ENCODE peak calls at places on chromosomes 16 and 17, in six cellular contexts. D is upper lobe of left lung, J is breast epithelium, E is K562, S is sigmoid colon, G is stomach. H is an unnamed sample.

GRCh38 chr16:30641378-30641982 is 9.3 kb upstream of the PRR14 start:
- DNase-seq in J (no peak), E (no peak), D (no peak), G (peak; percentile 44), S (no peak), H (no peak)

GRCh38 chr16:16140537-16140936 is 82.8 kb downstream of the ABCC6 start:
- DNase-seq in E (no peak), D (no peak), J (no peak), G (no peak), S (no peak), H (no peak)

GRCh38 chr16:85385463-85386331 is 227.4 kb upstream of the GSE1 start:
- DNase-seq in G (no peak), E (peak; percentile 59), S (peak; percentile 69), D (no peak), J (no peak), H (no peak)

GRCh38 chr17:54194268-54194667 is 371.5 kb downstream of the KIF2B start:
- DNase-seq in D (no peak), S (no peak), J (no peak), E (no peak), G (no peak), H (no peak)

GRCh38 chr16:8026450-8026849 is 563.9 kb downstream of the TMEM114 start:
- DNase-seq in E (peak; percentile 52), D (no peak), J (no peak), G (no peak), S (no peak), H (no peak)

GRCh38 chr17:69090365-69090764 is 29.6 kb upstream of the ABCA9 start:
- DNase-seq in J (no peak), G (no peak), S (no peak), E (no peak), D (no peak), H (no peak)

GRCh38 chr17:60393840-60394529 is 2.1 kb upstream of the USP32 start:
- DNase-seq in S (no peak), G (no peak), D (no peak), E (no peak), J (no peak), H (no peak)

GRCh38 chr17:73343168-73343634 is 31.4 kb upstream of the CDC42EP4 start:
- DNase-seq in E (peak; percentile 30), G (no peak), D (no peak), S (peak; percentile 95), J (no peak), H (peak; percentile 41)

GRCh38 chr17:56319531-56319930 is 166.3 kb downstream of the ANKFN1 start:
- DNase-seq in G (no peak), S (no peak), J (no peak), E (peak; percentile 31), D (no peak), H (no peak)

GRCh38 chr16:53673189-53673588 is 30.5 kb downstream of the RPGRIP1L start:
- DNase-seq in G (no peak), S (no peak), J (no peak), D (no peak), E (no peak), H (no peak)

GRCh38 chr16:68298907-68299515 is 11.7 kb downstream of the SLC7A6OS start:
- DNase-seq in S (peak; percentile 81), G (peak; percentile 38), E (no peak), J (no peak), D (no peak), H (peak; percentile 80)

GRCh38 chr16:53042235-53042645 is 10.5 kb downstream of the CHD9NB start:
- DNase-seq in G (no peak), J (no peak), E (no peak), D (no peak), S (no peak), H (no peak)

GRCh38 chr16:3092501-3092991 is 6.5 kb downstream of the ZSCAN10 start:
- DNase-seq in S (no peak), D (no peak), J (no peak), E (no peak), G (no peak), H (no peak)

GRCh38 chr16:56610017-56610608 is 1.7 kb downstream of the MT2A start:
- DNase-seq in J (no peak), E (no peak), S (peak; percentile 83), D (peak; percentile 72), G (peak; percentile 47), H (peak; percentile 64)

GRCh38 chr17:57751971-57752905 is 7.1 kb upstream of the CCDC182 start:
- DNase-seq in S (no peak), D (no peak), E (no peak), J (no peak), G (no peak), H (no peak)

GRCh38 chr17:50173335-50173941 is 7.6 kb downstream of the SGCA start:
- DNase-seq in E (no peak), S (no peak), J (no peak), D (no peak), G (no peak), H (no peak)

GRCh38 chr17:63696381-63696961 is 3.5 kb downstream of the LIMD2 start:
- DNase-seq in G (peak; percentile 27), E (peak; percentile 65), J (no peak), D (peak; percentile 44), S (no peak), H (no peak)

GRCh38 chr16:71387045-71387871 is 28.7 kb downstream of the CALB2 start:
- DNase-seq in G (no peak), J (no peak), E (peak; percentile 10), D (no peak), S (no peak), H (no peak)

GRCh38 chr16:71384073-71384724 is 25.7 kb downstream of the CALB2 start:
- DNase-seq in G (no peak), E (no peak), J (no peak), S (no peak), D (no peak), H (no peak)

GRCh38 chr16:71380831-71381230 is 22.3 kb downstream of the CALB2 start:
- DNase-seq in G (no peak), J (no peak), D (no peak), S (no peak), E (no peak), H (no peak)

GRCh38 chr16:71383054-71383773 is 24.7 kb downstream of the CALB2 start:
- DNase-seq in G (no peak), J (no peak), S (no peak), D (no peak), E (no peak), H (no peak)
- H3K9me3 ChIP-seq in G (no peaks in the 10 kb centered on the region), J (no peaks in the 10 kb centered on the region), S (no peaks in the 10 kb centered on the region), D (no peaks in the 10 kb centered on the region), E (no peaks in the 10 kb centered on the region), H (no peaks in the 10 kb centered on the region)

GRCh38 chr16:529012-529575 is 1.6 kb downstream of the CAPN15 start:
- DNase-seq in D (no peak), G (no peak), S (no peak), J (no peak), E (no peak), H (no peak)

GRCh38 chr16:530111-530817 is 2.8 kb downstream of the CAPN15 start:
- DNase-seq in D (no peak), G (no peak), J (no peak), S (no peak), E (no peak), H (no peak)

GRCh38 chr16:526181-527014 is 1.1 kb upstream of the CAPN15 start:
- DNase-seq in E (peak; percentile 72), J (no peak), D (peak; percentile 46), S (peak; percentile 77), G (peak; percentile 69), H (peak; percentile 46)

GRCh38 chr16:527015-527903 is at the start of gene CAPN15:
- DNase-seq in G (peak; percentile 90), E (peak; percentile 90), S (peak; percentile 94), J (peak; percentile 87), D (peak; percentile 84), H (peak; percentile 70)

DNA sequence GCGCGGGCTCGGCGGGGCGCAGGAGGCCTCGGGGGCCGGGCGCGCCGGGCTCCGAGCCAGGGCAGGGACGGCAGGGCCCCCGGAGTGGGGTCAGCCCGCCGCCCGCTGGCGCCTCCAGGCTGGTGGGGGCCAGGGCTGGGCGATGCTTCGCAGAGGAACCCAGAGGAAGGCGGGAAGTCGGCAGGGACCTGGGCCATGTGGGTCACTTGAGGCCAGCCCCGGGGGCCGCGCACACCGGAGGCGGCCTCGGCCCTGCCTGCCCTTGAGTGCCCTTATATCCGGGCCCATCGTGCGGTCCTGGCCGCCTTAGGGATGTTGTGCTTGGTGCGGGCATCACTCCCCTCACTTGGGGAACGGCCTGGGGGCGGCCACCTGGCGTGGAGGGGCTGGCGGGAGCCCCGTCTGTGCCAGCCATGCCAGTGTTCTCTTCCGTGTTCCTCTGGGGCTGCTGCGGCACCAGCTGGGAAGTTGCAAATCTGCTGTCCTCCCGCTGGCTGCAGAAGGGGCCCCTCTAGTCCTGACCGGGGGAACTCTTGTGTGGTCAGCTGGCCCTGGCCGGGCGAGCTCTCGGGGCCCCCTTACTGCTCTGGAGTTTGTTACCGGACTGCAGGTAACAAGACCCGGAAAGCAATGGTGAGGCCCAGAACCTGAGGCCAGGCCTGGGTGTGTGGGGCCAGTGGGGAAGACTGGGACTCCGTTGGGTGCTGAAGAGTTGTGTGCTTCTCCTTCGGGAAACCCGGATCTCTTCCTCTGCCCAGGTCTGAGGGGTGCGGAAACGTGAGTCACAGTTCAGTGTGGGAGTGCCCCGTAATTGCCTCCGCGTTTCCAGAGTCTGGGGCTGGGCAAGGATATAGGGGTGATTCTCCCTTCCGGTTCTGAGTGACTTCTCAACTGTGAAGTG is 849 bp downstream of the CAPN15 start:
- DNase-seq in J (no peak), E (peak; percentile 79), D (peak; percentile 63), S (no peak), G (peak; percentile 66), H (no peak)
- TF ChIP-seq POLR2A in J (no peak), E (peak; percentile 77), D (peak; percentile 38), S (no peak), G (no peak), H (no peak)

GRCh38 chr16:82631701-82632685 is 5.2 kb downstream of the CDH13 start:
- DNase-seq in G (no peak), S (peak; percentile 29), E (peak; percentile 16), J (no peak), D (no peak), H (peak; percentile 82)

GRCh38 chr16:82628741-82629140 is 2.0 kb downstream of the CDH13 start:
- DNase-seq in S (peak; percentile 11), G (no peak), E (no peak), D (no peak), J (no peak), H (peak; percentile 54)

GRCh38 chr16:82629441-82630027 is 2.8 kb downstream of the CDH13 start:
- DNase-seq in E (no peak), D (no peak), J (no peak), S (peak; percentile 41), G (no peak), H (no peak)

GRCh38 chr16:82630219-82630618 is 3.5 kb downstream of the CDH13 start:
- DNase-seq in G (no peak), E (no peak), S (no peak), J (no peak), D (no peak), H (no peak)

GRCh38 chr16:82630688-82631087 is 3.9 kb downstream of the CDH13 start:
- DNase-seq in G (no peak), E (no peak), S (peak; percentile 13), J (no peak), D (no peak), H (no peak)
- TF ChIP-seq CTCF in G (no peak), E (no peak), S (no peak), J (no peak), D (no peak), H (peak; percentile 29)

DNA sequence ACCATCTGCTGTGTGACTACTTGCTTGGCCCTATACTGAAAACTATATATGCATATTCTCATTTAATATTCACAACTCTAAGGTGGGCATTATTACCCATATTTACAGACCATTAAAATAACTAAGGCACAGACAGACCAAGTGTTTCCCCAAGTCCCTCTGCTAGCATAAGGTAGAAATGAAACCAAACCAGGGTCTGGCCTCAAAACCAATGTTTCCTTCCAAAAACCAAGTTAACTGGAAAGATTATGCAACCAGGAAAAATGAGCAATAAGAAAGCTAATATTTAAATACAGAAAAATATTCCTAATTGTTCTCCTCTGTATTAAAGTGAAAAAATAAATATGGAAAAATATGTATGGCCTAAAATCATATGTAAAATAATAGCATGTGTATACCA is 50.1 kb downstream of the XPO6 start:
- DNase-seq in S (no peak), G (no peak), J (no peak), E (no peak), D (no peak), H (no peak)
- H3K9me3 ChIP-seq in S (no peaks in the 10 kb centered on the region), G (no peaks in the 10 kb centered on the region), J (no peaks in the 10 kb centered on the region), E (no peaks in the 10 kb centered on the region), D (no peaks in the 10 kb centered on the region), H (no peaks in the 10 kb centered on the region)